ENCODE peak calls at places on chromosomes 3 and 15, in six cellular contexts. H is SK-N-SH, Y is GM12878, X is HCT116, M is H1, T is K562. G is an unnamed sample.

GRCh38 chr3:188262913-188263683 is 109.1 kb downstream of the LPP start:
- DNase-seq in M (no peak), T (no peak), H (no peak), X (no peak), Y (no peak), G (peak)

GRCh38 chr3:4310971-4311370 is 7.8 kb downstream of the SETMAR start:
- DNase-seq in H (no peak), T (no peak), X (no peak), M (no peak), Y (no peak), G (no peak)

GRCh38 chr3:126390201-126390600 is 4.5 kb upstream of the CFAP100 start:
- DNase-seq in H (no peak), X (no peak), T (no peak), M (no peak), Y (no peak), G (no peak)

GRCh38 chr3:194267744-194268658 is 83.1 kb downstream of the CPN2 start:
- DNase-seq in Y (no peak), M (no peak), H (no peak), T (no peak), X (no peak), G (peak)

GRCh38 chr15:79071901-79072300 is 18.7 kb downstream of the RASGRF1 start:
- DNase-seq in H (no peak), M (no peak), X (no peak), Y (no peak), T (no peak), G (no peak)

GRCh38 chr3:152621006-152621868 is 213.7 kb upstream of the P2RY1 start:
- DNase-seq in H (no peak), T (no peak), X (no peak), M (no peak), Y (no peak), G (no peak)

GRCh38 chr3:50850639-50851511 is 176.1 kb downstream of the DOCK3 start:
- DNase-seq in T (no peak), Y (no peak), X (no peak), H (no peak), M (no peak), G (no peak)

GRCh38 chr15:62402687-62403086 is 237.6 kb upstream of the C2CD4B start:
- DNase-seq in Y (no peak), M (no peak), T (no peak), X (no peak), H (no peak), G (no peak)

GRCh38 chr15:81877533-81878227 is 168.1 kb downstream of the MEX3B start:
- DNase-seq in T (no peak), M (no peak), X (no peak), H (no peak), Y (no peak), G (no peak)

GRCh38 chr15:58292761-58293175 is 139.0 kb upstream of the LIPC start:
- DNase-seq in X (no peak), M (no peak), H (no peak), T (no peak), Y (peak), G (no peak)

GRCh38 chr3:50261505-50261904 is 7.4 kb upstream of the SEMA3B start:
- DNase-seq in Y (no peak), X (no peak), T (no peak), M (no peak), H (no peak), G (no peak)

GRCh38 chr3:141795719-141796435 is 32.7 kb downstream of the GRK7 start:
- DNase-seq in H (peak), Y (no peak), X (no peak), T (no peak), M (no peak), G (no peak)

GRCh38 chr3:114775395-114775794 is 371.7 kb downstream of the ZBTB20 start:
- DNase-seq in M (no peak), H (no peak), X (no peak), Y (no peak), T (no peak), G (no peak)

GRCh38 chr3:139677341-139678155 is at the start of gene NMNAT3:
- DNase-seq in M (peak), X (peak), Y (no peak), T (peak), H (peak), G (peak)

GRCh38 chr3:128262457-128262856 is 109.2 kb downstream of the EEFSEC start:
- DNase-seq in X (no peak), H (no peak), T (no peak), M (peak), Y (no peak), G (no peak)

GRCh38 chr3:48997102-48997637 is 7.1 kb downstream of the P4HTM start:
- DNase-seq in X (no peak), Y (no peak), H (peak), M (no peak), T (no peak), G (no peak)

GRCh38 chr3:185126201-185126600 is 26.7 kb downstream of the C3orf70 start:
- DNase-seq in X (no peak), T (no peak), Y (no peak), M (no peak), H (no peak), G (no peak)

GRCh38 chr15:68578175-68578959 is 426 bp upstream of the CORO2B start:
- DNase-seq in Y (no peak), X (no peak), M (peak), H (peak), T (no peak), G (no peak)

GRCh38 chr3:128884992-128885391 is 5.6 kb downstream of the ACAD9 start:
- DNase-seq in Y (no peak), H (no peak), M (no peak), T (no peak), X (no peak), G (no peak)

GRCh38 chr3:51940648-51941421 is 869 bp downstream of the RRP9 start:
- DNase-seq in Y (no peak), X (no peak), H (no peak), T (no peak), M (no peak), G (no peak)

GRCh38 chr3:121916189-121916588 is 22.0 kb downstream of the SLC15A2 start:
- DNase-seq in M (no peak), T (no peak), H (no peak), Y (no peak), X (no peak), G (no peak)

GRCh38 chr3:8421267-8421666 is 80.4 kb upstream of the LMCD1 start:
- DNase-seq in X (no peak), T (no peak), H (no peak), M (no peak), Y (no peak), G (no peak)

GRCh38 chr15:37045859-37046318 is 54.5 kb downstream of the MEIS2 start:
- DNase-seq in H (no peak), M (peak), T (no peak), X (no peak), Y (no peak), G (peak)

GRCh38 chr3:132034486-132035464 is at the start of gene CPNE4:
- DNase-seq in T (peak), M (peak), X (peak), H (peak), Y (no peak), G (peak)

GRCh38 chr3:71446260-71446659 is 137.3 kb downstream of the FOXP1 start:
- DNase-seq in Y (no peak), M (no peak), X (no peak), T (no peak), H (no peak), G (no peak)
- TF ChIP-seq SIN3A in Y (no peak), M (no peak), X (no peak), T (no peak), H (no peak), G (no peak)

GRCh38 chr3:14410501-14411165 is 8.2 kb downstream of the SLC6A6 start:
- DNase-seq in X (no peak), H (no peak), M (no peak), Y (no peak), T (peak), G (peak)
- H3K9ac ChIP-seq in X (no peak), H (peak), M (no peak), Y (no peak), T (peak), G (no peak)

GRCh38 chr3:46561511-46561910 is 4.6 kb downstream of the LRRC2 start:
- DNase-seq in T (no peak), H (no peak), M (peak), X (no peak), Y (no peak), G (no peak)

GRCh38 chr3:46557814-46558183 is 8.3 kb downstream of the LRRC2 start:
- DNase-seq in X (no peak), H (no peak), Y (no peak), T (no peak), M (no peak), G (no peak)

GRCh38 chr3:46559030-46559704 is 6.9 kb downstream of the LRRC2 start:
- DNase-seq in H (peak), Y (no peak), T (no peak), M (peak), X (no peak), G (no peak)

GRCh38 chr3:46561951-46562350 is 4.2 kb downstream of the LRRC2 start:
- DNase-seq in H (no peak), T (no peak), M (no peak), Y (no peak), X (no peak), G (no peak)

DNA sequence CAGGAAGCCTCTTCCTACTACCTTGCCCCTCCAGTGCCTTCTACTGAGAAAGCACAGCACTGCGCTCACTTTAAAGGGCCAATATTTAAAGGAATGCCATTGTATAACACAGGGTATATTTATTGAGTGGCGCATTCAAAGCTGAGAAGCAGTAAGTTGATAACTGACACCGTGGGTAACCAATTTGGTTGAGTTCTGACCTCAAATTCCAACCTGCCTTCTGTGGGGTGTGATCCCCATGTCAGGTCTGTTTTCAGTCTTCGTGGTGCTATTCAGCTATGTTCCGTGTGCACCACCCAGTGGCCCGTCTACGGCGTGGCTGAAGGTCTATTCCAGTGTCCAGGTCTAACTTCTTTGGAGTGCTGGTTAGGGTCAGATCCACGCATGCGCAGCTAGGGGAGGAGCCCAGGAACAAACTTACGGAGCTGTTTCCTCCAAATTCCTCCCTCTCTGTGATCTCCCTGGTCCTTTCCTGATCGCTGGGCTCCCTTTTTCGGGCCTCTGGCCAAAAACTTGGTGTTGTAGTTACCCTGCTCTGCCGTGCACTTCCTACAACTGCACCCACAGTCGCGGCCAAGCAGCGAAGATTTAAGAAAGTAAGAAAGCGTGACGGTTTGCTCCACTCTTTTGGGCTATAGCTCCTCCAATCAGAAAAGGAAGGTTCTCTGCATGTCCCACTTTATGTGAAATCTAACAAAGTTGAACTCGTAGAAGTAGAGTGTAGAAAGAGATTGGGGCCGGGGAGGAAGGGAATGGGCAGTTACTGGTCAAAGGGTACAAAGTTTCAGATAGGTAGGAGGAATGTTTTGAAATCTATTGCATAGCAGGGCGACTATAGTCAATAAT is 7.7 kb downstream of the LRRC2 start:
- DNase-seq in X (peak), T (peak), Y (peak), H (peak), M (peak), G (peak)
- TF ChIP-seq SIN3A in X (no peak), T (no peak), Y (no peak), H (no peak), M (no peak), G (no peak)

DNA sequence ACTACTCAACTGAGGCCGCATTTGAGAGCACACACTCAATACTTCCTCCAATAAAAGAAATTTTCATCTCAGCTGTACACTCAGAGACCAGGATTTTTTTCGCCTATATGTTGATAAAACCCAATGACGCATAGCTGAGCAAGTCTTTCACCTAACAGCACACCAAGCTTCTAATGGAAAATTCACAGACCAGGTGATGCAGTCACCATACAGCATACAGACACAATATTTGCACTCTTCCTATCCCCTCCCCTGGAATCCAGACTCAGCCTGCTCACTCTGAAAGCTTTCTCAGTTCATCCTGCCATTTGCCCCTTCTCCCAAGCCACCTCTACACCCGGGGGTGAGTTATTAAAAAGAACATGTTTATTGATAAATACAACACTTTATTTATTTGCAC is 1.7 kb downstream of the TBC1D5 start:
- DNase-seq in H (peak), T (peak), M (no peak), X (no peak), Y (no peak), G (peak)
- H3K9ac ChIP-seq in H (peak), T (peak), M (no peak), X (peak), Y (peak), G (peak)

DNA sequence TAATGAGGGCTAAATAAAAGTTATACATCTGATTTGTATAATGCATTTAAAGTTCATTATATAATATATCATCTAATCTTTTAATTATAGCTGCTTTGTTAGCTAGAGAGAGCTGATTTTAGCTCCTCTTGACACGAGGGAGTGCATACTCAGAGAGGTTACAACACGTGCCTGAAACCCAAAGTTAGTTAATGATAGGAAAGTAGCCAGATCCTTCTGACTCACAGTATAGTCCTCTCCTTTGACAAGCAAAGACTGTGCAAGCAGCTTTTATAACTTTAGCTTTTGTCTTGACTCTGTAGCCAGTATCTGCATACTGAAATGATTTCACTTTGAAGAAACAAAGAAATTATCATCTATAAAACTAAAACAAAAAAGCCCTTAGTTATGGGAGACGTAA is 13.3 kb downstream of the GABRR3 start:
- DNase-seq in H (no peak), T (no peak), Y (no peak), X (no peak), M (no peak), G (no peak)
- TF ChIP-seq SIN3A in H (no peak), T (no peak), Y (no peak), X (no peak), M (no peak), G (no peak)

GRCh38 chr3:61628636-61629035 is 67.3 kb downstream of the PTPRG start:
- DNase-seq in H (no peak), M (no peak), T (no peak), Y (no peak), X (no peak), G (no peak)
- H3K9ac ChIP-seq in H (no peak), M (no peak), T (no peak), Y (no peak), X (no peak), G (no peak)

GRCh38 chr3:119357190-119357589 is 63.0 kb downstream of the ARHGAP31 start:
- DNase-seq in T (no peak), H (no peak), M (no peak), Y (no peak), X (no peak), G (no peak)
- TF ChIP-seq SIN3A in T (no peak), H (no peak), M (no peak), Y (no peak), X (no peak), G (no peak)

GRCh38 chr3:117127147-117127546 is 417.6 kb downstream of the TUSC7 start:
- DNase-seq in H (no peak), Y (no peak), T (no peak), M (no peak), X (no peak), G (no peak)
- H3K9ac ChIP-seq in H (no peak), Y (no peak), T (no peak), M (no peak), X (no peak), G (no peak)

GRCh38 chr3:177983341-177983740 is 552.9 kb upstream of the KCNMB2 start:
- DNase-seq in T (no peak), H (no peak), X (no peak), Y (no peak), M (no peak), G (no peak)
- TF ChIP-seq SIN3A in T (no peak), H (no peak), X (no peak), Y (no peak), M (no peak), G (no peak)

G was measured in HepG2.